ENCODE peak calls at places on chromosomes 1 and 21, in six cellular contexts. O, X, T, B, Q and Y are unnamed samples.

GRCh38 chr1:234212764-234213406 is 160.4 kb upstream of the COA6 start:
- DNase-seq in T (peak), X (peak), Q (no peak), B (peak), O (peak), Y (no peak)

GRCh38 chr21:33096426-33096825 is 26.5 kb downstream of the OLIG1 start:
- DNase-seq in O (no peak), X (no peak), T (no peak), Q (no peak), B (no peak), Y (no peak)

GRCh38 chr1:41493117-41493536 is 8.6 kb upstream of the EDN2 start:
- DNase-seq in X (peak), B (no peak), O (no peak), T (peak), Q (peak), Y (no peak)

GRCh38 chr1:244749230-244750016 is 86.0 kb upstream of the COX20 start:
- DNase-seq in X (no peak), O (no peak), T (no peak), Q (no peak), B (no peak), Y (no peak)

GRCh38 chr1:5286244-5286643 is 631.8 kb downstream of the AJAP1 start:
- DNase-seq in B (peak), X (no peak), O (peak), T (no peak), Q (no peak), Y (peak)

GRCh38 chr1:99481391-99481996 is 164.4 kb upstream of the PALMD start:
- DNase-seq in Q (no peak), B (peak), X (peak), O (peak), T (peak), Y (no peak)

GRCh38 chr1:15167386-15167785 is 13.8 kb downstream of the TMEM51 start:
- DNase-seq in X (peak), O (no peak), B (no peak), Q (no peak), T (peak), Y (no peak)

GRCh38 chr1:163069142-163069541 is at the start of gene RGS4:
- DNase-seq in X (peak), Q (peak), B (no peak), O (no peak), T (peak), Y (no peak)

GRCh38 chr1:1847061-1847460 is 43.8 kb downstream of the GNB1 start:
- DNase-seq in O (no peak), Q (no peak), T (no peak), B (no peak), X (no peak), Y (no peak)

GRCh38 chr1:91817506-91817905 is 68.4 kb downstream of the TGFBR3 start:
- DNase-seq in X (no peak), Q (no peak), B (no peak), O (no peak), T (no peak), Y (no peak)

GRCh38 chr1:28507247-28507645 is 1.4 kb downstream of the RCC1 start:
- DNase-seq in T (no peak), B (no peak), Q (no peak), X (no peak), O (peak), Y (no peak)

GRCh38 chr1:231165371-231165770 is 3.5 kb downstream of the TRIM67 start:
- DNase-seq in Q (no peak), O (no peak), B (no peak), T (peak), X (peak), Y (no peak)

GRCh38 chr1:151235235-151235634 is 19.3 kb upstream of the PSMD4 start:
- DNase-seq in Q (no peak), X (no peak), T (no peak), B (no peak), O (no peak), Y (no peak)

GRCh38 chr1:7549277-7549676 is 221.8 kb upstream of the VAMP3 start:
- DNase-seq in X (peak), T (peak), Q (no peak), B (no peak), O (peak), Y (no peak)

GRCh38 chr1:236240690-236241089 is 41.1 kb downstream of the ERO1B start:
- DNase-seq in Q (no peak), T (no peak), B (no peak), O (no peak), X (no peak), Y (no peak)

GRCh38 chr21:26470361-26471115 is 102.5 kb downstream of the CYYR1 start:
- DNase-seq in B (no peak), O (no peak), X (no peak), T (no peak), Q (no peak), Y (no peak)

GRCh38 chr1:222801067-222801466 is 13.8 kb upstream of the DISP1 start:
- DNase-seq in T (no peak), B (no peak), X (no peak), O (no peak), Q (no peak), Y (no peak)

GRCh38 chr1:46300673-46301405 is 2.6 kb downstream of the LRRC41 start:
- DNase-seq in T (peak), X (peak), O (no peak), B (no peak), Q (no peak), Y (no peak)

GRCh38 chr1:112524251-112524650 is 15.5 kb downstream of the WNT2B start:
- DNase-seq in O (no peak), X (no peak), B (no peak), T (no peak), Q (peak), Y (no peak)

GRCh38 chr1:1433804-1434130 is 1.7 kb upstream of the VWA1 start:
- DNase-seq in O (no peak), T (peak), B (no peak), Q (peak), X (peak), Y (no peak)

GRCh38 chr1:34711936-34712688 is 42.7 kb upstream of the GJB5 start:
- DNase-seq in B (no peak), O (no peak), T (no peak), X (no peak), Q (peak), Y (no peak)

GRCh38 chr1:116556289-116557006 is 14.4 kb downstream of the CD58 start:
- DNase-seq in X (peak), B (peak), T (peak), O (no peak), Q (no peak), Y (peak)

GRCh38 chr1:22826630-22827580 is 116.3 kb downstream of the EPHB2 start:
- DNase-seq in Q (no peak), O (no peak), T (no peak), B (no peak), X (peak), Y (no peak)

GRCh38 chr1:168469690-168470089 is 74.1 kb downstream of the XCL2 start:
- DNase-seq in Q (peak), B (peak), X (peak), T (peak), O (peak), Y (no peak)

GRCh38 chr1:202088216-202088615 is 34.5 kb upstream of the GPR37L1 start:
- DNase-seq in Q (no peak), O (no peak), T (no peak), X (no peak), B (no peak), Y (no peak)

GRCh38 chr21:34035619-34036354 is 37.6 kb upstream of the MRPS6 start:
- DNase-seq in T (no peak), X (no peak), O (no peak), Q (no peak), B (no peak), Y (no peak)

GRCh38 chr1:114105401-114105979 is 48.2 kb downstream of the SYT6 start:
- DNase-seq in B (no peak), O (no peak), T (no peak), Q (no peak), X (no peak), Y (no peak)

GRCh38 chr1:214615111-214615510 is 12.1 kb downstream of the CENPF start:
- DNase-seq in O (no peak), T (peak), B (no peak), Q (no peak), X (peak), Y (no peak)

GRCh38 chr1:214604543-214604942 is 1.5 kb downstream of the CENPF start:
- DNase-seq in T (peak), B (no peak), Q (no peak), O (no peak), X (peak), Y (no peak)

GRCh38 chr1:214603819-214604252 is 841 bp downstream of the CENPF start:
- DNase-seq in O (no peak), T (no peak), X (no peak), B (no peak), Q (no peak), Y (no peak)

DNA sequence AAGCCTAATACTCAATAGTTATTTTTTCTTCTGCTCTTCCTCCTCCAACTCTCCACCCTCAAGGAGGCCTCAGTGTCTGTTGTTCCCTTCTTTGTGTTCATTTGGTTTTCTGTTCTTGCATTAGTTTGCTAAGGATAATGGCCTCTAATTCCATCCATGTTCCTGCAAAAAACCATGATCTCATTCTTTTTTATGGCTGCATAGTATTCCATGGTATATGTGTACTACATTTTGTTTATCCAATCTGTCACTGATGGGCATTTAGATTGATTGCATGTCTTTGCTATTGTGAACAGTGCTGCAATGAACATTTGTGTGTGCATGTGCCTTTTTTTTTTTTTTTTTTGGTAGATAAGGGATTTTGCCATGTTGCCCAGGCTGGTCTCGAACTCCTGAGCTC is 6.7 kb downstream of the CENPF start:
- DNase-seq in O (no peak), T (no peak), X (no peak), Q (no peak), B (no peak), Y (no peak)
- H3K27ac ChIP-seq in O (no peak), T (no peak), X (no peak), Q (no peak), B (no peak), Y (no peak)

DNA sequence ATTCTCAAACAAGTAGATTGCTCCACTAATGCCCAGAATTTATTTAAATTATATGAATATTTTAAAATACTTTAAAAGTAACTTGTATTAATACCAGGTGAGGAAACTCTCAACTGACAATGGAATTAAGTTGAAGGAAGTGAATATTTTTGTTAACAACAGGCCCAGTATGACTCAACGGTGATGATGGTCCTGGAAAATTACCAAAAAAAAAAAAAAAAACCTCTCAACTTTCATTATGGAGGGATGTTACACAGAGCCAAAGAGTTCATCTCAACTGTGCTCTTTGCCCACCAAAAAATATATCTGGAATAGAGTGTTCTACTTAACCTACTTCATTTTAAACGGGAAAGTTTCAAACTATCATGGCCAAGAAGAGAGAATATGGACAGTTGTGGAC is 28.3 kb downstream of the CFH start:
- DNase-seq in B (no peak), Q (no peak), X (peak), T (peak), O (no peak), Y (no peak)
- H3K27ac ChIP-seq in B (no peak), Q (no peak), X (no peak), T (no peak), O (no peak), Y (no peak)

DNA sequence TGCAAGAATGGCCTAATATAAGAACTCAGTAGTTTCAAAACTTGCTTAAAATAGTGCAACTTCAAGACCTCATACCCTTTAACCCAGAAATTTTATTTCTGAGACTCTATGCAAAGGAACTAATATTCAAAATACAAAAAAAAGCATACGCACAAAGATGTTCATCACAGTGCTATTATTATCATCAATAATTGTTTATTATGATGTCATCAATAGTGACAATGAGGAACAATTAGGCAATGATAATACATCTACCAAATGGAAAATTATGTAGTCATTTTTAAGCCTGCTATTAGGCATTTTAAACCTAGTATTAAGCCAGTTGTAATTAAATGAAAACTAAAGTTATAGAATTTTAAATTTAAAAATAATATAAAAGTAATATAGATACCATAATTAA is 3.3 kb downstream of the TTLL7 start:
- DNase-seq in O (no peak), X (no peak), Q (no peak), B (no peak), T (no peak), Y (no peak)
- H3K27ac ChIP-seq in O (no peak), X (no peak), Q (no peak), B (no peak), T (no peak), Y (no peak)

GRCh38 chr21:46188226-46189212 is 4.3 kb upstream of the SPATC1L start:
- DNase-seq in X (peak), T (peak), O (no peak), Q (peak), B (no peak), Y (no peak)

GRCh38 chr21:46191257-46191685 is 7.0 kb upstream of the SPATC1L start:
- DNase-seq in B (no peak), Q (peak), O (no peak), X (peak), T (peak), Y (no peak)

GRCh38 chr21:46189213-46189958 is 5.1 kb upstream of the SPATC1L start:
- DNase-seq in O (no peak), X (no peak), Q (peak), T (peak), B (no peak), Y (no peak)

GRCh38 chr21:46190491-46191131 is 6.4 kb upstream of the SPATC1L start:
- DNase-seq in X (no peak), T (no peak), O (no peak), Q (peak), B (no peak), Y (no peak)

GRCh38 chr21:46189959-46190490 is 5.8 kb upstream of the SPATC1L start:
- DNase-seq in O (no peak), T (no peak), Q (peak), X (no peak), B (no peak), Y (no peak)
- H3K27ac ChIP-seq in O (no peak), T (no peak), Q (peak), X (no peak), B (no peak), Y (no peak)

GRCh38 chr1:213281610-213282316 is 230.7 kb downstream of the RPS6KC1 start:
- DNase-seq in O (no peak), Q (no peak), X (no peak), T (no peak), B (no peak), Y (no peak)

GRCh38 chr1:213279410-213279809 is 228.4 kb downstream of the RPS6KC1 start:
- DNase-seq in O (no peak), Q (no peak), B (no peak), X (no peak), T (no peak), Y (no peak)

GRCh38 chr1:213287987-213288386 is 236.9 kb downstream of the RPS6KC1 start:
- DNase-seq in X (peak), Q (no peak), O (no peak), B (no peak), T (no peak), Y (no peak)

GRCh38 chr1:213286235-213286634 is 235.2 kb downstream of the RPS6KC1 start:
- DNase-seq in X (peak), T (no peak), B (no peak), Q (no peak), O (no peak), Y (no peak)

GRCh38 chr1:213284626-213285025 is 233.6 kb downstream of the RPS6KC1 start:
- DNase-seq in X (peak), B (no peak), Q (no peak), T (peak), O (no peak), Y (no peak)
- H3K27ac ChIP-seq in X (no peak), B (no peak), Q (no peak), T (peak), O (no peak), Y (no peak)

DNA sequence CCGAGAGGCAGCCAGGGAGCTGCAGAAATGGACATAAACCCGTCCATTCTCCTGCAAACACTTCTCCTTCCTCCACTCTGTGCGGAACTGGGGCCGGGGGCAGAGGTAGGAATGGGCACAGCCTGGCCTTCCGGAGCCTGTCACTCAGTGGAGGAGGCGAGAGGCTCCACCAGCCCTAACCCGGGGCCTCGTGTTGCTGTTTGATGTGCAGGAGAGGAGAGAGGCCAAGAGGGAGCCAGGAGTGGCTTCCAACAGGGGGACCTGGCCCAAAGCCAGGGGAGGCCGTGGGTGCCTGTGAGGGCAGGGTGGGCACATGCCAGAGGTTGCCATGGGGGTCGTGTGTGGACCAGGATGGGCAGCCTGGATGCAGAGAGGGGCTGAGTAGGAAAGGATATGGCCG is 158.1 kb upstream of the ARHGEF16 start:
- DNase-seq in Q (no peak), T (no peak), B (no peak), X (no peak), O (no peak), Y (no peak)
- H3K27ac ChIP-seq in Q (no peak), T (no peak), B (no peak), X (no peak), O (no peak), Y (no peak)

DNA sequence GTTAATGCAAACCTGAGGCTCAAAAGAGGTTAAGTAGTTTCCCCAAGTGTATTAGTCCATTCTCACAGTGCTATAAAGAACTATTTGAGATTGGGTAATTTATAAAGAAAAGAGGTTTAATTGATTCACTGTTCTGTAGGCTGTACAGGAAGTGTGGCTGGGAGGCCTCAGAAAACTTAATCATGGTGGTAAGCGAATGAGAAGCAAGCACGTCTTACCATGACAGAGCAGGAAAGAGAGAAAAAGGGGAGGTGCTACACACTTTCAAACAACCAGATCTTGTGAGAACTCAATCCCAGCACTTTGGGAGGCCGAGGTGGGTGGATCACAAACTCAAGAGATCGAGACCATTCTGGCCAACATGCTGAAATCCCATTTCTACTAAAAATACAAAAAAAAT is 38.5 kb upstream of the RXRG start:
- DNase-seq in Q (no peak), T (no peak), X (no peak), O (no peak), B (no peak), Y (no peak)
- H3K27ac ChIP-seq in Q (no peak), T (no peak), X (no peak), O (no peak), B (no peak), Y (no peak)